ENCODE peak calls at places on chromosomes 4 and X, in seven cellular contexts. J is CD8-positive, alpha-beta T cell; O is psoas muscle; F is ovary; W is endothelial cell; S is AG09309; H is fibroblast of lung. R is an unnamed sample.

GRCh38 chr4:150145090-150145949 is 67.1 kb downstream of the DCLK2 start:
- DNase-seq in F (no peak), J (no peak), H (peak; percentile 74), O (no peak), S (no peak), W (peak; percentile 5), R (no peak)

GRCh38 chr4:2583517-2583916 is 47.1 kb downstream of the FAM193A start:
- DNase-seq in O (no peak), F (no peak), H (peak; percentile 25), W (no peak), S (peak; percentile 14), J (no peak), R (no peak)

GRCh38 chrX:134990475-134991473 is at the start of gene SMIM10:
- DNase-seq in S (peak; percentile 11), W (peak; percentile 41), H (peak; percentile 79), F (peak; percentile 90), O (peak; percentile 88), J (no peak), R (no peak)

GRCh38 chr4:104128850-104129213 is 365.9 kb downstream of the CXXC4 start:
- DNase-seq in J (no peak), H (no peak), W (no peak), F (no peak), O (no peak), S (no peak), R (no peak)

GRCh38 chrX:6223516-6223915 is 5.2 kb downstream of the NLGN4X start:
- DNase-seq in H (peak; percentile 3), W (no peak), S (no peak), O (no peak), F (no peak), J (no peak), R (no peak)

GRCh38 chr4:13612569-13612968 is 15.0 kb downstream of the BOD1L1 start:
- DNase-seq in H (no peak), F (no peak), W (no peak), O (no peak), S (no peak), J (no peak), R (no peak)

GRCh38 chrX:12721042-12721441 is 70.2 kb upstream of the PRPS2 start:
- DNase-seq in J (no peak), W (no peak), S (no peak), H (no peak), O (no peak), F (no peak), R (no peak)

GRCh38 chr4:1105662-1106061 is 7.7 kb downstream of the RNF212 start:
- DNase-seq in S (no peak), F (no peak), J (no peak), O (no peak), H (no peak), W (no peak), R (no peak)

GRCh38 chr4:105670684-105671083 is 37.8 kb downstream of the INTS12 start:
- DNase-seq in H (no peak), F (no peak), O (no peak), W (no peak), S (no peak), J (no peak), R (no peak)

GRCh38 chrX:96383428-96383827 is 301.2 kb upstream of the DIAPH2 start:
- DNase-seq in O (no peak), H (no peak), S (no peak), W (no peak), J (no peak), F (no peak), R (no peak)

GRCh38 chr4:119666653-119667091 is 38.1 kb upstream of the PDE5A start:
- DNase-seq in O (no peak), S (no peak), J (no peak), W (no peak), H (no peak), F (no peak), R (no peak)

GRCh38 chr4:99861120-99861905 is 32.9 kb downstream of the LAMTOR3 start:
- DNase-seq in J (no peak), W (no peak), F (no peak), S (no peak), O (no peak), H (no peak), R (no peak)

GRCh38 chr4:141569141-141569540 is 67.2 kb upstream of the IL15 start:
- DNase-seq in W (no peak), S (no peak), J (no peak), O (no peak), H (peak; percentile 58), F (no peak), R (no peak)

GRCh38 chr4:39942507-39942906 is 35.2 kb downstream of the PDS5A start:
- DNase-seq in W (no peak), S (no peak), F (no peak), H (no peak), O (no peak), J (no peak), R (no peak)

GRCh38 chrX:107574711-107575110 is 53.6 kb upstream of the PRPS1 start:
- DNase-seq in O (no peak), S (no peak), W (no peak), F (no peak), J (no peak), H (peak; percentile 73), R (no peak)

GRCh38 chr4:161813389-161813788 is 350.4 kb downstream of the FSTL5 start:
- DNase-seq in W (no peak), O (no peak), H (no peak), J (no peak), F (no peak), S (no peak), R (no peak)

GRCh38 chrX:15882704-15883539 is 28.3 kb upstream of the AP1S2 start:
- DNase-seq in J (no peak), S (no peak), O (no peak), F (no peak), W (no peak), H (peak; percentile 51), R (no peak)

GRCh38 chr4:88162636-88163035 is 4.2 kb upstream of the ABCG2 start:
- DNase-seq in H (no peak), W (no peak), J (no peak), O (no peak), S (no peak), F (no peak), R (no peak)

GRCh38 chrX:20066968-20067708 is 49.6 kb downstream of the MAP7D2 start:
- DNase-seq in S (no peak), O (no peak), F (no peak), J (no peak), H (peak; percentile 57), W (peak; percentile 7), R (peak; percentile 20)
- TF ChIP-seq CTCF in S (peak; percentile 50), O (peak; percentile 40), F (peak; percentile 18), J (peak; percentile 31), H (peak; percentile 39), W (no peak), R (peak; percentile 56)

DNA sequence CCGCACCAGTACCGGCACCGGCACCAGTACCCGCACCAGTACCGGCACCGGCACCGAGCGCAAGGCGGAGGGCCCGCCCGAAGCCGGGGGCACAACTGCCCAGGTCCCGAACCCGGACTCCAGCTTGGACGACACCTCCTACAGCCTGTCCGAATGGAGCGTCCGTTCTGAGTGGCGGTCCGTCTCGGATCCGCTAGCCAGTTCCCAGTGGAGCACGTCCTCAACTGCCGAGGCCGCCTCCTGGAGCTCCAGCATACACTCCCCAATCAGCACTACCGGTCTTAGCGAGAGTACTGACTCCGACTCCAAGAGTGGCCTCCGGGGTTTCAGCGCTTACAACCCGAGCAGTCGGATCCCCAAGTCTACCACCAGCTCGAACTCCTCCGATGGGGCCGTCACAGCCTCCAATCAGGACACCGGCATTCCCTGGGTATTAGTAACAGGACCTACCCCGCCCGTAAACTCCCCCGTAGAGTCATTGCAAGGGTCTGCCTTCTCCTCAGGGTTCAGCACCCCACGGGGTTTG is 885 bp upstream of the MAOA start:
- DNase-seq in W (peak; percentile 19), F (no peak), H (peak; percentile 41), J (no peak), S (no peak), O (peak; percentile 69), R (no peak)
- TF ChIP-seq CTCF in W (no peak), F (no peak), H (no peak), J (no peak), S (no peak), O (no peak), R (no peak)

GRCh38 chr4:72473434-72473900 is 95.6 kb downstream of the ADAMTS3 start:
- DNase-seq in S (no peak), J (no peak), O (no peak), F (no peak), H (no peak), W (no peak), R (no peak)

GRCh38 chr4:72471816-72472215 is 97.2 kb downstream of the ADAMTS3 start:
- DNase-seq in S (no peak), F (no peak), W (no peak), H (peak; percentile 26), O (no peak), J (no peak), R (no peak)

GRCh38 chr4:72467633-72468032 is 101.4 kb downstream of the ADAMTS3 start:
- DNase-seq in F (no peak), H (no peak), W (no peak), O (no peak), S (no peak), J (no peak), R (no peak)

GRCh38 chr4:72463724-72464123 is 105.3 kb downstream of the ADAMTS3 start:
- DNase-seq in F (no peak), S (no peak), H (no peak), O (no peak), J (no peak), W (no peak), R (no peak)

DNA sequence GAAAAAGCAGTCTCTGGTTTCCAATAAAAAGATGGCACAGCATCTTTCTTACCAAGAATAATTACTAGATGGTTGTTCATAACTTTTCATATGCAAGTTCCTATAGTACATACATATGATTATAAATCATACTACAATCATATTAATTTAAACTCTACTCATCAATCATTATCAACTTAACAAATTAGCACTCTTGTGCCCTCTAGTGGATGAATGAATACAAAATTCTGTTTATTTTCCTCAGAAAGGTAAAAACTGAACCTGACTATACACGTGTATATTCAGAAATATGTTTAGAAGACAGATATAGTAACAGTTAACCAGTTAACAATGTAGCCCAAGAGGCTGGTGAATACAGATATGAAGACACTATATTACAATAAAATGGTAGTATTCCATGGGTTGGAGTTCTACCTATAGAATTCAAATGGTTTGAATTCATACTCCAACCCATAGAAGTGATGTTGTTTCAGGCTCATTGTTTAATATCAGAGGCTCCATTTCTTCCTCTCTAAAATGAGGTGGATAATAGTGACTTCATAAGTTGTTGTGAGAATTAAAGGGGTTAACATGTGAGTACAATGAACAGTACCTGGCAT is 100.0 kb downstream of the ADAMTS3 start:
- DNase-seq in J (no peak), O (no peak), F (no peak), S (no peak), H (no peak), W (no peak), R (no peak)
- TF ChIP-seq CTCF in J (peak; percentile 29), O (peak; percentile 57), F (no peak), S (no peak), H (peak; percentile 44), W (peak; percentile 82), R (peak; percentile 48)

GRCh38 chr4:44725166-44725565 is 1.2 kb downstream of the GNPDA2 start:
- DNase-seq in J (no peak), O (no peak), H (peak; percentile 10), S (no peak), W (no peak), F (no peak), R (no peak)

GRCh38 chr4:44727471-44727870 is 1.1 kb upstream of the GNPDA2 start:
- DNase-seq in S (no peak), F (no peak), H (no peak), J (no peak), O (no peak), W (no peak), R (no peak)

GRCh38 chr4:44722001-44722400 is 4.4 kb downstream of the GNPDA2 start:
- DNase-seq in F (no peak), S (no peak), W (no peak), J (no peak), O (no peak), H (no peak), R (no peak)

GRCh38 chr4:44725861-44726820 is at the start of gene GNPDA2:
- DNase-seq in S (peak; percentile 52), W (peak; percentile 85), J (peak; percentile 52), H (peak; percentile 89), O (peak; percentile 95), F (peak; percentile 90), R (peak; percentile 79)
- TF ChIP-seq CTCF in S (peak; percentile 24), W (no peak), J (no peak), H (peak; percentile 18), O (no peak), F (no peak), R (no peak)